ENCODE peak calls at places on chromosomes 5 and 9, in four cellular contexts. K is head of caudate nucleus, S is activated gamma-delta T cell treated with Interleukin-2 at 50 U/mL for 16 hours, M is GM12865. I is an unnamed sample.

GRCh38 chr5:59483971-59484472 is 409.5 kb downstream of the PDE4D start:
- DNase-seq in K (no peak), S (no peak), M (no peak), I (no peak)

GRCh38 chr5:1268666-1269065 is 26.2 kb downstream of the TERT start:
- DNase-seq in K (no peak), S (peak; percentile 60), M (peak; percentile 23), I (no peak)

GRCh38 chr5:159330131-159330530 is at the start of gene IL12B:
- DNase-seq in K (no peak), S (no peak), M (no peak), I (peak; percentile 26)

GRCh38 chr5:149791881-149792280 is 61.8 kb downstream of the PPARGC1B start:
- DNase-seq in K (no peak), S (no peak), M (no peak), I (no peak)

GRCh38 chr9:120348951-120349429 is 231.0 kb downstream of the CDK5RAP2 start:
- DNase-seq in K (peak; percentile 59), S (no peak), M (peak; percentile 37), I (peak; percentile 76)

GRCh38 chr9:91027005-91027404 is 225.4 kb downstream of the SYK start:
- DNase-seq in K (no peak), S (no peak), M (no peak), I (no peak)

GRCh38 chr9:81868145-81868544 is 60.1 kb upstream of the SPATA31D4 start:
- DNase-seq in K (no peak), S (no peak), M (no peak), I (no peak)

GRCh38 chr5:1378866-1379659 is 34.2 kb upstream of the CLPTM1L start:
- DNase-seq in K (peak; percentile 63), S (no peak), M (no peak), I (no peak)

GRCh38 chr9:131237931-131238401 is 38.3 kb downstream of the FAM78A start:
- DNase-seq in K (peak; percentile 75), S (peak; percentile 83), M (peak; percentile 93), I (no peak)

GRCh38 chr5:116557669-116558271 is 16.9 kb downstream of the SEMA6A start:
- DNase-seq in K (no peak), S (no peak), M (peak; percentile 55), I (no peak)

GRCh38 chr5:3220638-3221288 is 374.9 kb upstream of the IRX1 start:
- DNase-seq in K (no peak), S (no peak), M (no peak), I (no peak)

GRCh38 chr5:5891350-5891749 is 468.9 kb downstream of the ICE1 start:
- DNase-seq in K (peak; percentile 79), S (no peak), M (no peak), I (no peak)

GRCh38 chr5:139745800-139746690 is 49.6 kb upstream of the PSD2 start:
- DNase-seq in K (peak; percentile 83), S (peak; percentile 44), M (peak; percentile 54), I (no peak)

GRCh38 chr5:56534102-56534501 is 281.2 kb upstream of the MAP3K1 start:
- DNase-seq in K (peak; percentile 65), S (no peak), M (no peak), I (no peak)

GRCh38 chr5:54644226-54644625 is 126.7 kb downstream of the SNX18 start:
- DNase-seq in K (no peak), S (no peak), M (no peak), I (peak; percentile 74)

GRCh38 chr5:140037012-140037411 is 6.1 kb downstream of the NRG2 start:
- DNase-seq in K (no peak), S (no peak), M (no peak), I (no peak)

GRCh38 chr9:73079326-73079725 is 72.3 kb upstream of the ANXA1 start:
- DNase-seq in K (no peak), S (no peak), M (no peak), I (no peak)

GRCh38 chr5:140349244-140349643 is 2.8 kb upstream of the HBEGF start:
- DNase-seq in K (no peak), S (no peak), M (no peak), I (no peak)

GRCh38 chr9:35719546-35719945 is 12.4 kb downstream of the TLN1 start:
- DNase-seq in K (no peak), S (no peak), M (no peak), I (no peak)

GRCh38 chr9:84374516-84374915 is 34.0 kb upstream of the SLC28A3 start:
- DNase-seq in K (no peak), S (no peak), M (no peak), I (no peak)

GRCh38 chr9:110029422-110029814 is 178.5 kb downstream of the C9orf152 start:
- DNase-seq in K (peak; percentile 26), S (no peak), M (no peak), I (peak; percentile 29)

GRCh38 chr5:1648806-1649205 is 125.0 kb upstream of the LPCAT1 start:
- DNase-seq in K (no peak), S (no peak), M (no peak), I (no peak)

GRCh38 chr5:148230240-148230639 is 8.1 kb upstream of the MARCOL start:
- DNase-seq in K (no peak), S (no peak), M (no peak), I (no peak)

GRCh38 chr9:114282507-114282906 is 40.4 kb upstream of the ORM1 start:
- DNase-seq in K (peak; percentile 34), S (no peak), M (no peak), I (no peak)

GRCh38 chr5:119063579-119064379 is 7.1 kb upstream of the DMXL1 start:
- DNase-seq in K (peak; percentile 23), S (no peak), M (no peak), I (no peak)

GRCh38 chr5:97355775-97356174 is 172.7 kb upstream of the RIOK2 start:
- DNase-seq in K (no peak), S (no peak), M (peak; percentile 87), I (no peak)